ENCODE peak calls at places on chromosomes 4 and X, in four cellular contexts. B is mesendoderm, Z is IMR-90, D is H1. P is an unnamed sample.

GRCh38 chr4:185587444-185588161 is 52.3 kb upstream of the PDLIM3 start:
- DNase-seq in B (peak; percentile 67), Z (peak; percentile 68), D (peak; percentile 77), P (peak; percentile 91)

GRCh38 chr4:74370912-74371311 is 6.0 kb downstream of the EREG start:
- DNase-seq in B (peak; percentile 78), Z (peak; percentile 64), D (no peak), P (peak; percentile 61)

GRCh38 chr4:6806924-6807676 is 24.6 kb downstream of the KIAA0232 start:
- DNase-seq in B (no peak), Z (peak; percentile 29), D (no peak), P (no peak)

GRCh38 chr4:108215055-108215454 is 46.3 kb upstream of the LEF1 start:
- DNase-seq in B (no peak), Z (no peak), D (no peak), P (no peak)

GRCh38 chrX:140299411-140299810 is 205.5 kb downstream of the SOX3 start:
- DNase-seq in B (no peak), Z (no peak), D (no peak), P (no peak)

GRCh38 chr4:47145630-47146029 is 114.3 kb downstream of the GABRB1 start:
- DNase-seq in B (peak; percentile 55), Z (peak; percentile 92), D (no peak), P (no peak)

GRCh38 chr4:77821775-77822174 is 2.6 kb upstream of the CNOT6L start:
- DNase-seq in B (no peak), Z (no peak), D (no peak), P (no peak)

GRCh38 chr4:52837716-52838558 is 24.2 kb upstream of the RASL11B start:
- DNase-seq in B (peak; percentile 93), Z (peak; percentile 66), D (no peak), P (no peak)

GRCh38 chr4:14167876-14168510 is 540.5 kb upstream of the BOD1L1 start:
- DNase-seq in B (no peak), Z (peak; percentile 45), D (no peak), P (no peak)

GRCh38 chrX:129833153-129834004 is 10.3 kb downstream of the ZDHHC9 start:
- DNase-seq in B (no peak), Z (peak; percentile 73), D (no peak), P (no peak)

GRCh38 chr4:88244821-88245579 is 39.4 kb downstream of the PPM1K start:
- DNase-seq in B (no peak), Z (no peak), D (peak; percentile 42), P (no peak)

GRCh38 chr4:185956546-185956945 is 112.4 kb upstream of the TLR3 start:
- DNase-seq in B (no peak), Z (no peak), D (no peak), P (no peak)

GRCh38 chr4:51868449-51868847 is 25.5 kb downstream of the DCUN1D4 start:
- DNase-seq in B (no peak), Z (peak; percentile 52), D (no peak), P (no peak)

GRCh38 chr4:48578132-48578964 is 88.3 kb downstream of the ZAR1 start:
- DNase-seq in B (peak; percentile 78), Z (peak; percentile 78), D (peak; percentile 57), P (peak; percentile 37)

GRCh38 chr4:60034371-60034770 is 1165.8 kb upstream of the ADGRL3 start:
- DNase-seq in B (no peak), Z (no peak), D (no peak), P (no peak)

GRCh38 chr4:6506616-6507140 is 34.3 kb upstream of the PPP2R2C start:
- DNase-seq in B (no peak), Z (no peak), D (no peak), P (no peak)

GRCh38 chrX:71160475-71160874 is 15.8 kb downstream of the NLGN3 start:
- DNase-seq in B (no peak), Z (no peak), D (no peak), P (no peak)

GRCh38 chr4:86032476-86033022 is 327.3 kb downstream of the MAPK10 start:
- DNase-seq in B (no peak), Z (peak; percentile 83), D (no peak), P (no peak)

GRCh38 chr4:1459081-1459480 is 52.8 kb upstream of the NKX1-1 start:
- DNase-seq in B (no peak), Z (no peak), D (peak; percentile 52), P (peak; percentile 44)

GRCh38 chr4:87911252-87911774 is 64.2 kb upstream of the SPP1 start:
- DNase-seq in B (no peak), Z (no peak), D (no peak), P (no peak)

GRCh38 chr4:7394681-7395451 is 39.9 kb downstream of the PSAPL1 start:
- DNase-seq in B (no peak), Z (no peak), D (peak; percentile 35), P (peak; percentile 16)

GRCh38 chrX:105706041-105706440 is 116.3 kb upstream of the NRK start:
- DNase-seq in B (no peak), Z (no peak), D (no peak), P (no peak)

GRCh38 chr4:3862640-3863420 is 96.6 kb downstream of the ADRA2C start:
- DNase-seq in B (peak; percentile 92), Z (no peak), D (peak; percentile 87), P (peak; percentile 97)

GRCh38 chr4:76614589-76614988 is 179.6 kb downstream of the SHROOM3 start:
- DNase-seq in B (no peak), Z (peak; percentile 83), D (no peak), P (no peak)

GRCh38 chr4:111501946-111502345 is 643.3 kb upstream of the FAM241A start:
- DNase-seq in B (no peak), Z (peak; percentile 42), D (no peak), P (no peak)

GRCh38 chrX:84216406-84216805 is 28.4 kb upstream of the RPS6KA6 start:
- DNase-seq in B (no peak), Z (no peak), D (no peak), P (no peak)

DNA sequence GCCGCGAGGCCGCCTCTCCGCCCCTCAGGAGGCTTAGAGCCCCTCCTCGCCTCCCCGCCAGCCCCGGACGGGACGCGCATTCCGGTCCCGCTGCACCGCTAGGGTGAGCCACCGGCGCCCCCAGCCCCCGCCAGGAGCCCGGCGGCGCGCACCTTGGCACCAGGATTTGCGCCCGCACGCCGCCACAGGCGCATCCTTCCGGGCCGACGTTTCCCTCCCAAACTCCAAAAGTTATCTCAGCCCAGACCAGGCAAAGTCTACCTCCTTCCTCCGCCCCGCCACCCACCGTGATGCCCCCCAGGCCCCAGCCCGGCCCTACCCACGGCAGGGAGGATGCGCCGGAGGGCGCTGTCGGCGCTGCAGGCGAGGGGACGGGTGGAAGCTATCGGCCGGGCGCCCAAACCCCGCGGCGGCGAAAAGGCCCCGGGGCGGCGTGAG is 538 bp downstream of the SCML2 start:
- DNase-seq in B (peak; percentile 52), Z (no peak), D (peak; percentile 54), P (peak; percentile 54)
- H3K56ac ChIP-seq in B (peak overlapping the region; percentile 81), Z (no peak overlapping the region), D (no peak overlapping the region), P (no peak overlapping the region)

GRCh38 chr4:23484689-23485088 is 405.2 kb downstream of the PPARGC1A start:
- DNase-seq in B (peak; percentile 58), Z (no peak), D (no peak), P (no peak)

GRCh38 chr4:23485793-23486192 is 404.1 kb downstream of the PPARGC1A start:
- DNase-seq in B (no peak), Z (no peak), D (no peak), P (no peak)

GRCh38 chr4:23477905-23478304 is 411.9 kb downstream of the PPARGC1A start:
- DNase-seq in B (no peak), Z (no peak), D (no peak), P (no peak)

GRCh38 chr4:23483320-23483958 is 406.4 kb downstream of the PPARGC1A start:
- DNase-seq in B (no peak), Z (no peak), D (no peak), P (no peak)
- H3K56ac ChIP-seq in B (no peak overlapping the region), Z (no peak overlapping the region), D (no peak overlapping the region), P (no peak overlapping the region)

GRCh38 chrX:153930011-153930910 is 4.2 kb upstream of the ARHGAP4 start:
- DNase-seq in B (no peak), Z (no peak), D (no peak), P (no peak)

GRCh38 chrX:153927686-153927935 is 1.5 kb upstream of the ARHGAP4 start:
- DNase-seq in B (no peak), Z (no peak), D (no peak), P (no peak)

GRCh38 chrX:153927936-153928760 is 2.1 kb upstream of the ARHGAP4 start:
- DNase-seq in B (peak; percentile 98), Z (peak; percentile 98), D (peak; percentile 84), P (peak; percentile 97)

GRCh38 chrX:153929576-153929975 is 3.5 kb upstream of the ARHGAP4 start:
- DNase-seq in B (no peak), Z (no peak), D (no peak), P (no peak)

GRCh38 chrX:153928846-153929245 is 2.8 kb upstream of the ARHGAP4 start:
- DNase-seq in B (no peak), Z (no peak), D (no peak), P (no peak)
- H3K56ac ChIP-seq in B (no peak overlapping the region), Z (no peak overlapping the region), D (no peak overlapping the region), P (no peak overlapping the region)

DNA sequence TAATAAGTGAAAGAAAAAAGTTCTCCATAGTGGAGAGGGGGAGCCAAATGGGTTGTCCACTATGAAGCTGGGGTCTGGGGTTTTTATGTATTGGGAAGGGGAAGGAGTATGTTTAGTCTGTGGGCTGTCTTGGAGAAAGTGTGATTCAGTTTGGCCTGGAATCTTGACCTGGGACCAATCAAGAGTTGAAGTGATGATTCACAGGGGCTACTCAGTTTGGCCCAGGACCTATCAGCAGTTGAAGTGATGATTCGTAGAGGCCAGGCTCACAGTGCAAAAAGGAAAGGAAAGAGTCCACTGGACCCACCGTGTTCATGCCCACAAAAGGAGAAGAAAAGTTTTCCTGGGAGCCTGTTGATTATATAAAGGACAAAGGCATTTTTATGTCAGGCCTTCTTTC is 47.3 kb upstream of the RAB9B start:
- DNase-seq in B (peak; percentile 3), Z (peak; percentile 52), D (no peak), P (no peak)
- H3K56ac ChIP-seq in B (no peak overlapping the region), Z (no peak overlapping the region), D (no peak overlapping the region), P (no peak overlapping the region)

GRCh38 chrX:148537556-148538182 is 37.3 kb downstream of the AFF2 start:
- DNase-seq in B (peak; percentile 20), Z (no peak), D (no peak), P (no peak)

GRCh38 chrX:148538582-148538981 is 38.2 kb downstream of the AFF2 start:
- DNase-seq in B (no peak), Z (no peak), D (no peak), P (no peak)

GRCh38 chrX:148542481-148543255 is 42.3 kb downstream of the AFF2 start:
- DNase-seq in B (peak; percentile 13), Z (no peak), D (no peak), P (peak; percentile 27)

GRCh38 chrX:148540114-148540513 is 39.7 kb downstream of the AFF2 start:
- DNase-seq in B (peak; percentile 45), Z (no peak), D (no peak), P (no peak)

GRCh38 chrX:148541461-148541983 is 41.1 kb downstream of the AFF2 start:
- DNase-seq in B (no peak), Z (no peak), D (no peak), P (no peak)
- H3K56ac ChIP-seq in B (no peak overlapping the region), Z (no peak overlapping the region), D (no peak overlapping the region), P (no peak overlapping the region)

GRCh38 chrX:153700376-153700945 is 12.7 kb downstream of the SLC6A8 start:
- DNase-seq in B (no peak), Z (no peak), D (no peak), P (no peak)
- H3K56ac ChIP-seq in B (no peak overlapping the region), Z (no peak overlapping the region), D (no peak overlapping the region), P (no peak overlapping the region)

GRCh38 chr4:40599431-40599830 is 30.2 kb downstream of the RBM47 start:
- DNase-seq in B (no peak), Z (no peak), D (no peak), P (no peak)
- H3K56ac ChIP-seq in B (no peak overlapping the region), Z (no peak overlapping the region), D (no peak overlapping the region), P (no peak overlapping the region)

P was measured in H9.